ENCODE peak calls at places on chromosomes 5 and 9, in five cellular contexts. One of them, this sample, is unnamed.

GRCh38 chr5:37477426-37477825 is 98.3 kb downstream of the WDR70 start:
- DNase-seq in A549: no peak
- DNase-seq in HEK293T: no peak
- DNase-seq in neuronal stem cell: no peak
- DNase-seq in sciatic nerve: no peak
- DNase-seq in this sample: no peak

GRCh38 chr5:109692852-109693251 is 3.1 kb downstream of the MAN2A1 start:
- DNase-seq in A549: no peak
- DNase-seq in neuronal stem cell: no peak
- DNase-seq in sciatic nerve: no peak
- DNase-seq in HEK293T: no peak
- DNase-seq in this sample: no peak

GRCh38 chr5:97844797-97845196 is 661.8 kb upstream of the RIOK2 start:
- DNase-seq in HEK293T: no peak
- DNase-seq in A549: no peak
- DNase-seq in neuronal stem cell: no peak
- DNase-seq in sciatic nerve: no peak
- DNase-seq in this sample: no peak

GRCh38 chr5:1162276-1162675 is 39.1 kb upstream of the SLC6A19 start:
- DNase-seq in sciatic nerve: no peak
- DNase-seq in HEK293T: no peak
- DNase-seq in A549: no peak
- DNase-seq in neuronal stem cell: no peak
- DNase-seq in this sample: no peak

GRCh38 chr9:78103971-78104433 is 72.4 kb upstream of the GNAQ start:
- DNase-seq in neuronal stem cell: no peak
- DNase-seq in A549: no peak
- DNase-seq in sciatic nerve: no peak
- DNase-seq in HEK293T: no peak
- DNase-seq in this sample: no peak

GRCh38 chr5:174849426-174849825 is 125.0 kb downstream of the MSX2 start:
- DNase-seq in A549: no peak
- DNase-seq in sciatic nerve: no peak
- DNase-seq in HEK293T: no peak
- DNase-seq in neuronal stem cell: no peak
- DNase-seq in this sample: no peak

GRCh38 chr9:119435066-119435465 is 65.8 kb upstream of the BRINP1 start:
- DNase-seq in neuronal stem cell: no peak
- DNase-seq in sciatic nerve: no peak
- DNase-seq in A549: no peak
- DNase-seq in HEK293T: no peak
- DNase-seq in this sample: no peak

GRCh38 chr9:30411571-30411970 is 1972.9 kb upstream of the ACO1 start:
- DNase-seq in neuronal stem cell: no peak
- DNase-seq in A549: peak
- DNase-seq in sciatic nerve: no peak
- DNase-seq in HEK293T: no peak
- DNase-seq in this sample: no peak

GRCh38 chr9:113269871-113270270 is 5.5 kb downstream of the CDC26 start:
- DNase-seq in neuronal stem cell: no peak
- DNase-seq in sciatic nerve: no peak
- DNase-seq in HEK293T: no peak
- DNase-seq in A549: no peak
- DNase-seq in this sample: no peak

GRCh38 chr5:158570502-158570901 is 529.2 kb downstream of the EBF1 start:
- DNase-seq in sciatic nerve: no peak
- DNase-seq in neuronal stem cell: no peak
- DNase-seq in HEK293T: no peak
- DNase-seq in A549: no peak
- DNase-seq in this sample: no peak

GRCh38 chr9:128007566-128008138 is 26.9 kb upstream of the EEIG1 start:
- DNase-seq in sciatic nerve: no peak
- DNase-seq in neuronal stem cell: no peak
- DNase-seq in HEK293T: no peak
- DNase-seq in A549: peak
- DNase-seq in this sample: peak

GRCh38 chr5:135462304-135462703 is 10.2 kb upstream of the TIFAB start:
- DNase-seq in A549: peak
- DNase-seq in HEK293T: peak
- DNase-seq in neuronal stem cell: peak
- DNase-seq in sciatic nerve: peak
- DNase-seq in this sample: no peak

GRCh38 chr5:123875444-123876264 is 363.7 kb downstream of the CSNK1G3 start:
- DNase-seq in sciatic nerve: no peak
- DNase-seq in neuronal stem cell: peak
- DNase-seq in A549: peak
- DNase-seq in HEK293T: peak
- DNase-seq in this sample: no peak

GRCh38 chr5:150557507-150557872 is 49.6 kb downstream of the NDST1 start:
- DNase-seq in A549: no peak
- DNase-seq in neuronal stem cell: no peak
- DNase-seq in HEK293T: no peak
- DNase-seq in sciatic nerve: peak
- DNase-seq in this sample: no peak

GRCh38 chr9:38160613-38161215 is 91.7 kb upstream of the SHB start:
- DNase-seq in neuronal stem cell: peak
- DNase-seq in A549: peak
- DNase-seq in sciatic nerve: peak
- DNase-seq in HEK293T: peak
- DNase-seq in this sample: peak

GRCh38 chr9:135886147-135886981 is 21.0 kb downstream of the CAMSAP1 start:
- DNase-seq in A549: no peak
- DNase-seq in neuronal stem cell: no peak
- DNase-seq in HEK293T: no peak
- DNase-seq in sciatic nerve: no peak
- DNase-seq in this sample: no peak

GRCh38 chr5:154850255-154851062 is at the start of gene FAXDC2:
- DNase-seq in neuronal stem cell: peak
- DNase-seq in sciatic nerve: peak
- DNase-seq in HEK293T: peak
- DNase-seq in A549: no peak
- DNase-seq in this sample: no peak

GRCh38 chr5:89028579-89029272 is 145.7 kb upstream of the MEF2C start:
- DNase-seq in neuronal stem cell: no peak
- DNase-seq in sciatic nerve: no peak
- DNase-seq in HEK293T: no peak
- DNase-seq in A549: no peak
- DNase-seq in this sample: no peak

GRCh38 chr9:14926941-14927624 is 16.9 kb upstream of the FREM1 start:
- DNase-seq in A549: no peak
- DNase-seq in HEK293T: no peak
- DNase-seq in sciatic nerve: no peak
- DNase-seq in neuronal stem cell: no peak
- DNase-seq in this sample: no peak

GRCh38 chr9:4515958-4516375 is 25.7 kb downstream of the SLC1A1 start:
- DNase-seq in neuronal stem cell: no peak
- DNase-seq in A549: no peak
- DNase-seq in sciatic nerve: no peak
- DNase-seq in HEK293T: no peak
- DNase-seq in this sample: no peak

This sample was measured in GM18507.